ENCODE peak calls at places on chromosomes 2 and 18, in five cellular contexts. B is HCT116, P is fibroblast of lung, I is GM12878, M is H9. X is an unnamed sample. For H3K79me2 and H3K4me1, the result is how much of the 10 kb centered on the place peaks cover.

GRCh38 chr2:172701250-172701649 is 34.4 kb upstream of the RAPGEF4 start:
- DNase-seq in B (no peak), P (peak), I (no peak), M (no peak), X (no peak)

GRCh38 chr2:3307236-3307635 is 70.4 kb downstream of the EIPR1 start:
- DNase-seq in B (no peak), P (no peak), I (no peak), M (no peak), X (no peak)

GRCh38 chr2:170260188-170260587 is 82.2 kb downstream of the MYO3B start:
- DNase-seq in B (no peak), P (no peak), I (no peak), M (no peak), X (no peak)

GRCh38 chr2:64766841-64767669 is 113.3 kb upstream of the SERTAD2 start:
- DNase-seq in B (no peak), P (peak), I (no peak), M (no peak), X (peak)

GRCh38 chr2:200578778-200579177 is 7.0 kb upstream of the AOX1 start:
- DNase-seq in B (no peak), P (peak), I (peak), M (no peak), X (peak)

GRCh38 chr2:53818854-53819435 is 32.1 kb downstream of the ERLEC1 start:
- DNase-seq in B (no peak), P (no peak), I (no peak), M (no peak), X (no peak)

GRCh38 chr2:14776216-14776615 is 143.7 kb downstream of the LRATD1 start:
- DNase-seq in B (no peak), P (no peak), I (no peak), M (no peak), X (no peak)

GRCh38 chr18:48894799-48895346 is 55.9 kb downstream of the SMAD7 start:
- DNase-seq in B (no peak), P (no peak), I (no peak), M (no peak), X (no peak)

GRCh38 chr2:30869988-30870387 is 62.7 kb upstream of the CAPN13 start:
- DNase-seq in B (no peak), P (no peak), I (no peak), M (no peak), X (no peak)

GRCh38 chr2:149017116-149017985 is 21.1 kb upstream of the LYPD6B start:
- DNase-seq in B (peak), P (peak), I (peak), M (peak), X (peak)

GRCh38 chr2:135909976-135910375 is 33.7 kb upstream of the MCM6 start:
- DNase-seq in B (no peak), P (peak), I (no peak), M (no peak), X (no peak)

GRCh38 chr2:201839727-201840126 is 33.4 kb downstream of the CDK15 start:
- DNase-seq in B (no peak), P (no peak), I (no peak), M (no peak), X (no peak)

GRCh38 chr2:124570872-124571271 is 545.8 kb downstream of the CNTNAP5 start:
- DNase-seq in B (no peak), P (no peak), I (no peak), M (no peak), X (no peak)

GRCh38 chr2:118250463-118250862 is 162.2 kb downstream of the INSIG2 start:
- DNase-seq in B (peak), P (peak), I (no peak), M (no peak), X (no peak)

GRCh38 chr18:63342206-63342605 is 22.6 kb upstream of the BCL2 start:
- DNase-seq in B (no peak), P (peak), I (no peak), M (peak), X (peak)

GRCh38 chr2:8684421-8684884 is 2.6 kb downstream of the ID2 start:
- DNase-seq in B (peak), P (peak), I (peak), M (no peak), X (peak)

GRCh38 chr18:36762074-36762473 is 66.7 kb downstream of the TPGS2 start:
- DNase-seq in B (no peak), P (peak), I (no peak), M (no peak), X (no peak)

GRCh38 chr2:217932661-217933325 is 70.0 kb downstream of the TNS1 start:
- DNase-seq in B (no peak), P (peak), I (no peak), M (no peak), X (no peak)

GRCh38 chr2:97728091-97728596 is 14.8 kb downstream of the ZAP70 start:
- DNase-seq in B (no peak), P (no peak), I (no peak), M (no peak), X (no peak)

GRCh38 chr2:24730481-24730880 is 62.7 kb downstream of the PTRHD1 start:
- DNase-seq in B (no peak), P (peak), I (no peak), M (no peak), X (no peak)

GRCh38 chr2:53028259-53028658 is 739.3 kb upstream of the CHAC2 start:
- DNase-seq in B (no peak), P (peak), I (no peak), M (no peak), X (no peak)

GRCh38 chr2:25285265-25286024 is 56.3 kb downstream of the DNMT3A start:
- DNase-seq in B (no peak), P (no peak), I (no peak), M (no peak), X (no peak)

DNA sequence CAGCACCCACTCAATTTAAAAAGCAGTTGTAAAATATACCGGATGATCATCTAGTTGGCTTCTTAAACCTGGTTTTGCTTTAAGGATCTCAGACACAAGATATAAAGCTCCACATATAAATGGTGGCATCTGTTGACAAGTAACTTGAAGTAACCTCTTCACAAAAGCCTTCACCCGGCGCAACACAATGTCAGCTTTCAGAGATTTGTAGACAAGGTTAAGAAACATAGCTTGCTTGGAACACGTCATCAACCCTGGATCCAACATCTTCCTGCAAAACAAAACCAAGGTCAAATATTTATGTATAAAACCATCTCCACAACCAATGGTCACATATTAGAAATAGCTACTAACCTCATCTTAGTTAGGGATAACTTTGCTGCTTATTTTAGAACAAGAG is 8.3 kb downstream of the CEBPZ start:
- DNase-seq in B (no peak), P (no peak), I (no peak), M (no peak), X (no peak)
- H3K79me2 ChIP-seq in B (half or more), P (under half), I (under half), M (under half), X (half or more)

DNA sequence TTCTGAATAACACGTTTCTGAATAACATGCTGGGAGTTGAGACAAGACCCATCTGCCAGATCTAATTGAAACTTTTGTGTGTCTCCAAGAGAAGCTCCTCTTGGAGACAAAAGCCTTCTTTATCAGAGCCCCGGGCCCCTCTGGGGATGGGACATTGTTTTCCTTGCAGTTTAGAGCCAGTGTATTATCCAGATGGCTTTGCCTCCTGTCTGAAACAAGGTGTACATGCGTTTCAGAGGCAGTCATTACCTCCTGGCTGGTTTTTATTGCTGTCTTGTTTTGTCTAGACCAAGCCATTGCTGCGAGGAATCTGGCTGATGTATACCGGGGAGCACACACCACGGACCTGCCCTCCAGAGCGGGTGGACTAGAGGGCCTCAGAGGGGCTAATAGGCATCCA is 7.8 kb downstream of the FOSL2 start:
- DNase-seq in B (no peak), P (no peak), I (no peak), M (no peak), X (no peak)
- H3K4me1 ChIP-seq in B (under half), P (under half), I (under half), M (under half), X (under half)

GRCh38 chr2:241884951-241885700 is 15.6 kb downstream of the RTP5 start:
- DNase-seq in B (no peak), P (no peak), I (no peak), M (no peak), X (no peak)
- H3K9ac ChIP-seq in B (no peak), P (no peak), I (no peak), M (no peak), X (no peak)

GRCh38 chr2:44942304-44943030 is 965 bp downstream of the SIX3 start:
- DNase-seq in B (no peak), P (no peak), I (no peak), M (peak), X (no peak)

GRCh38 chr2:44939074-44940052 is 2.1 kb upstream of the SIX3 start:
- DNase-seq in B (no peak), P (no peak), I (no peak), M (peak), X (no peak)

GRCh38 chr2:44941551-44942234 is at the start of gene SIX3:
- DNase-seq in B (peak), P (peak), I (no peak), M (peak), X (no peak)

GRCh38 chr2:44940053-44940494 is 1.4 kb upstream of the SIX3 start:
- DNase-seq in B (no peak), P (no peak), I (no peak), M (no peak), X (no peak)

GRCh38 chr2:44940612-44941464 is 664 bp upstream of the SIX3 start:
- DNase-seq in B (no peak), P (no peak), I (no peak), M (no peak), X (no peak)
- H3K79me2 ChIP-seq in B (under half), P (under half), I (under half), M (under half), X (under half)